ENCODE peak calls at places on chromosomes 12 and 14, in four cellular contexts. L is CD8-positive, alpha-beta T cell; I is amniotic stem cell; K is 8988T. C is an unnamed sample.

GRCh38 chr12:50302686-50303085 is 19.4 kb upstream of the LIMA1 start:
- DNase-seq in L (no peak), I (no peak), K (no peak), C (no peak)

GRCh38 chr14:53151867-53152626 is 1.1 kb downstream of the DDHD1 start:
- DNase-seq in L (peak), I (no peak), K (peak), C (peak)

GRCh38 chr12:119319638-119320037 is 14.9 kb upstream of the CCDC60 start:
- DNase-seq in L (no peak), I (no peak), K (no peak), C (no peak)

GRCh38 chr12:47775100-47775911 is 2.3 kb downstream of the SLC48A1 start:
- DNase-seq in L (no peak), I (no peak), K (no peak), C (no peak)

GRCh38 chr12:75809745-75810144 is 221.8 kb downstream of the PHLDA1 start:
- DNase-seq in L (no peak), I (no peak), K (no peak), C (no peak)

GRCh38 chr14:57461777-57462320 is 31.8 kb downstream of the CCDC198 start:
- DNase-seq in L (no peak), I (no peak), K (no peak), C (no peak)

GRCh38 chr14:21192875-21193535 is 37.1 kb upstream of the OR5AU1 start:
- DNase-seq in L (no peak), I (no peak), K (no peak), C (no peak)

GRCh38 chr12:131155131-131155530 is 201.4 kb downstream of the ADGRD1 start:
- DNase-seq in L (no peak), I (no peak), K (no peak), C (no peak)

GRCh38 chr12:108750471-108751402 is 19.4 kb upstream of the CORO1C start:
- DNase-seq in L (no peak), I (no peak), K (no peak), C (no peak)

GRCh38 chr14:77491056-77491455 is 7.6 kb downstream of the ISM2 start:
- DNase-seq in L (no peak), I (no peak), K (no peak), C (no peak)

GRCh38 chr12:67515679-67516363 is 132.7 kb upstream of the DYRK2 start:
- DNase-seq in L (peak), I (no peak), K (no peak), C (no peak)

GRCh38 chr14:53957739-53958138 is 1.1 kb upstream of the BMP4 start:
- DNase-seq in L (no peak), I (no peak), K (no peak), C (no peak)

GRCh38 chr14:92954933-92955332 is 32.0 kb downstream of the CHGA start:
- DNase-seq in L (no peak), I (no peak), K (no peak), C (no peak)

GRCh38 chr12:28054583-28054982 is 82.0 kb upstream of the PTHLH start:
- DNase-seq in L (no peak), I (no peak), K (no peak), C (no peak)

GRCh38 chr12:13093191-13093849 is 10.1 kb downstream of the GSG1 start:
- DNase-seq in L (no peak), I (no peak), K (no peak), C (no peak)

GRCh38 chr12:33041562-33041961 is 145.0 kb upstream of the PKP2 start:
- DNase-seq in L (no peak), I (no peak), K (no peak), C (no peak)

GRCh38 chr14:83909507-83909906 is 1620.4 kb upstream of the FLRT2 start:
- DNase-seq in L (no peak), I (no peak), K (no peak), C (no peak)

GRCh38 chr12:101108130-101108529 is 101.9 kb downstream of the SLC5A8 start:
- DNase-seq in L (no peak), I (no peak), K (no peak), C (no peak)

GRCh38 chr14:32620724-32621123 is 291.6 kb downstream of the AKAP6 start:
- DNase-seq in L (no peak), I (no peak), K (no peak), C (no peak)

GRCh38 chr12:6263931-6264330 is 46.6 kb upstream of the PLEKHG6 start:
- DNase-seq in L (no peak), I (no peak), K (no peak), C (no peak)

GRCh38 chr12:88390811-88391210 is 189.5 kb downstream of the KITLG start:
- DNase-seq in L (no peak), I (no peak), K (no peak), C (no peak)

GRCh38 chr14:61941421-61941805 is 179.2 kb downstream of the SNAPC1 start:
- DNase-seq in L (no peak), I (no peak), K (no peak), C (no peak)

GRCh38 chr12:93860659-93861373 is 183.6 kb downstream of the CRADD start:
- DNase-seq in L (no peak), I (no peak), K (no peak), C (no peak)

GRCh38 chr12:116303929-116304328 is 26.4 kb upstream of the MED13L start:
- DNase-seq in L (no peak), I (no peak), K (no peak), C (no peak)

GRCh38 chr12:6696690-6697583 is 3.7 kb downstream of the PIANP start:
- DNase-seq in L (no peak), I (no peak), K (no peak), C (no peak)

GRCh38 chr12:70364695-70365397 is 1.2 kb upstream of the KCNMB4 start:
- DNase-seq in L (no peak), I (no peak), K (no peak), C (no peak)

GRCh38 chr12:95022477-95022876 is 19.0 kb upstream of the NDUFA12 start:
- DNase-seq in L (no peak), I (no peak), K (no peak), C (no peak)

GRCh38 chr12:51368640-51369517 is 22.3 kb downstream of the GALNT6 start:
- DNase-seq in L (peak), I (no peak), K (no peak), C (no peak)

GRCh38 chr12:106188249-106188648 is 49.5 kb upstream of the NUAK1 start:
- DNase-seq in L (no peak), I (no peak), K (no peak), C (no peak)

GRCh38 chr12:75877588-75878381 is 153.8 kb downstream of the PHLDA1 start:
- DNase-seq in L (no peak), I (no peak), K (no peak), C (no peak)

GRCh38 chr12:121712462-121713256 is at the start of gene TMEM120B:
- DNase-seq in L (peak), I (peak), K (peak), C (peak)

GRCh38 chr12:3947781-3948180 is 74.6 kb upstream of the PARP11 start:
- DNase-seq in L (no peak), I (no peak), K (no peak), C (no peak)

GRCh38 chr14:39446131-39446744 is 14.0 kb upstream of the FBXO33 start:
- DNase-seq in L (no peak), I (no peak), K (no peak), C (no peak)

GRCh38 chr12:62934799-62935674 is at the start of gene PPM1H:
- DNase-seq in L (no peak), I (no peak), K (peak), C (peak)

GRCh38 chr12:94699796-94700195 is 49.4 kb upstream of the TMCC3 start:
- DNase-seq in L (no peak), I (no peak), K (no peak), C (no peak)

GRCh38 chr12:57332646-57333312 is 81.8 kb upstream of the STAC3 start:
- DNase-seq in L (no peak), I (no peak), K (no peak), C (no peak)

GRCh38 chr12:30440826-30441602 is 254.7 kb downstream of the IPO8 start:
- DNase-seq in L (no peak), I (no peak), K (peak), C (no peak)

GRCh38 chr14:92986254-92987147 is 63.6 kb downstream of the CHGA start:
- DNase-seq in L (no peak), I (no peak), K (no peak), C (peak)